ENCODE peak calls at places on chromosomes 5 and 9, in seven cellular contexts. One of them, this sample, is unnamed.

GRCh38 chr9:76980566-76980965 is 38.9 kb upstream of the FOXB2 start:
- DNase-seq in PC-3: no peak
- DNase-seq in MM.1S: no peak
- DNase-seq in left ventricle myocardium inferior: no peak
- DNase-seq in gastrocnemius medialis: no peak
- DNase-seq in AG04450: no peak
- DNase-seq in astrocyte of the spinal cord: no peak
- DNase-seq in this sample: no peak

GRCh38 chr5:150647275-150648251 is 7.1 kb downstream of the SYNPO start:
- DNase-seq in left ventricle myocardium inferior: peak; percentile 85
- DNase-seq in astrocyte of the spinal cord: no peak
- DNase-seq in AG04450: no peak
- DNase-seq in PC-3: no peak
- DNase-seq in gastrocnemius medialis: peak; percentile 94
- DNase-seq in MM.1S: no peak
- DNase-seq in this sample: peak; percentile 91

GRCh38 chr5:132253008-132253441 is 4.5 kb upstream of the PDLIM4 start:
- DNase-seq in PC-3: no peak
- DNase-seq in MM.1S: no peak
- DNase-seq in astrocyte of the spinal cord: no peak
- DNase-seq in left ventricle myocardium inferior: no peak
- DNase-seq in AG04450: no peak
- DNase-seq in gastrocnemius medialis: no peak
- DNase-seq in this sample: no peak

GRCh38 chr9:16794871-16795639 is 75.4 kb downstream of the BNC2 start:
- DNase-seq in MM.1S: no peak
- DNase-seq in AG04450: peak; percentile 20
- DNase-seq in PC-3: no peak
- DNase-seq in left ventricle myocardium inferior: peak; percentile 31
- DNase-seq in gastrocnemius medialis: peak; percentile 59
- DNase-seq in astrocyte of the spinal cord: peak; percentile 29
- DNase-seq in this sample: peak; percentile 69

GRCh38 chr5:151222769-151223446 is 984 bp downstream of the CCDC69 start:
- DNase-seq in gastrocnemius medialis: peak; percentile 62
- DNase-seq in astrocyte of the spinal cord: no peak
- DNase-seq in left ventricle myocardium inferior: peak; percentile 47
- DNase-seq in AG04450: no peak
- DNase-seq in PC-3: peak; percentile 25
- DNase-seq in MM.1S: peak; percentile 74
- DNase-seq in this sample: peak; percentile 74

GRCh38 chr5:141241496-141241895 is 3.7 kb upstream of the PCDHB15 start:
- DNase-seq in left ventricle myocardium inferior: no peak
- DNase-seq in AG04450: no peak
- DNase-seq in gastrocnemius medialis: no peak
- DNase-seq in astrocyte of the spinal cord: no peak
- DNase-seq in MM.1S: no peak
- DNase-seq in PC-3: no peak
- DNase-seq in this sample: no peak

GRCh38 chr5:176157656-176158055 is 80.6 kb upstream of the SIMC1 start:
- DNase-seq in PC-3: peak; percentile 78
- DNase-seq in astrocyte of the spinal cord: peak; percentile 72
- DNase-seq in AG04450: no peak
- DNase-seq in left ventricle myocardium inferior: no peak
- DNase-seq in gastrocnemius medialis: no peak
- DNase-seq in MM.1S: no peak
- DNase-seq in this sample: no peak

GRCh38 chr5:143586781-143587362 is 183.4 kb upstream of the NR3C1 start:
- DNase-seq in PC-3: no peak
- DNase-seq in left ventricle myocardium inferior: no peak
- DNase-seq in gastrocnemius medialis: no peak
- DNase-seq in AG04450: no peak
- DNase-seq in MM.1S: no peak
- DNase-seq in astrocyte of the spinal cord: no peak
- DNase-seq in this sample: no peak

GRCh38 chr5:1411099-1411498 is 34.1 kb downstream of the SLC6A3 start:
- DNase-seq in PC-3: no peak
- DNase-seq in left ventricle myocardium inferior: peak; percentile 12
- DNase-seq in astrocyte of the spinal cord: no peak
- DNase-seq in gastrocnemius medialis: no peak
- DNase-seq in MM.1S: no peak
- DNase-seq in AG04450: no peak
- DNase-seq in this sample: no peak

GRCh38 chr5:122089096-122089495 is 11.0 kb upstream of the LOX start:
- DNase-seq in MM.1S: no peak
- DNase-seq in AG04450: no peak
- DNase-seq in left ventricle myocardium inferior: no peak
- DNase-seq in PC-3: no peak
- DNase-seq in gastrocnemius medialis: no peak
- DNase-seq in astrocyte of the spinal cord: no peak
- DNase-seq in this sample: no peak

GRCh38 chr5:149936044-149936699 is 8.4 kb downstream of the PDE6A start:
- DNase-seq in left ventricle myocardium inferior: no peak
- DNase-seq in AG04450: no peak
- DNase-seq in MM.1S: no peak
- DNase-seq in PC-3: no peak
- DNase-seq in gastrocnemius medialis: no peak
- DNase-seq in astrocyte of the spinal cord: no peak
- DNase-seq in this sample: no peak

GRCh38 chr9:111957856-111958631 is 61.4 kb downstream of the UGCG start:
- DNase-seq in PC-3: peak; percentile 88
- DNase-seq in MM.1S: no peak
- DNase-seq in AG04450: peak; percentile 91
- DNase-seq in left ventricle myocardium inferior: no peak
- DNase-seq in gastrocnemius medialis: no peak
- DNase-seq in astrocyte of the spinal cord: peak; percentile 97
- DNase-seq in this sample: peak; percentile 31

GRCh38 chr9:104794070-104794469 is 30.1 kb downstream of the NIPSNAP3B start:
- DNase-seq in astrocyte of the spinal cord: no peak
- DNase-seq in MM.1S: no peak
- DNase-seq in PC-3: peak; percentile 44
- DNase-seq in gastrocnemius medialis: peak; percentile 49
- DNase-seq in AG04450: no peak
- DNase-seq in left ventricle myocardium inferior: no peak
- DNase-seq in this sample: no peak

GRCh38 chr5:7814816-7815215 is 36.1 kb downstream of the CFAP90 start:
- DNase-seq in PC-3: no peak
- DNase-seq in astrocyte of the spinal cord: no peak
- DNase-seq in left ventricle myocardium inferior: no peak
- DNase-seq in MM.1S: no peak
- DNase-seq in AG04450: no peak
- DNase-seq in gastrocnemius medialis: no peak
- DNase-seq in this sample: no peak

GRCh38 chr9:134923466-134923865 is 5.8 kb upstream of the FCN1 start:
- DNase-seq in left ventricle myocardium inferior: no peak
- DNase-seq in MM.1S: no peak
- DNase-seq in gastrocnemius medialis: no peak
- DNase-seq in AG04450: no peak
- DNase-seq in astrocyte of the spinal cord: no peak
- DNase-seq in PC-3: no peak
- DNase-seq in this sample: no peak

GRCh38 chr5:53035868-53036381 is 46.8 kb downstream of the ITGA2 start:
- DNase-seq in PC-3: peak; percentile 52
- DNase-seq in AG04450: no peak
- DNase-seq in left ventricle myocardium inferior: no peak
- DNase-seq in MM.1S: no peak
- DNase-seq in gastrocnemius medialis: no peak
- DNase-seq in astrocyte of the spinal cord: no peak
- DNase-seq in this sample: no peak

GRCh38 chr9:109627042-109627441 is 128.9 kb upstream of the PTPN3 start:
- DNase-seq in gastrocnemius medialis: no peak
- DNase-seq in astrocyte of the spinal cord: no peak
- DNase-seq in MM.1S: no peak
- DNase-seq in AG04450: no peak
- DNase-seq in left ventricle myocardium inferior: peak; percentile 23
- DNase-seq in PC-3: no peak
- DNase-seq in this sample: no peak

GRCh38 chr5:107217721-107218130 is 453.0 kb downstream of the EFNA5 start:
- DNase-seq in astrocyte of the spinal cord: no peak
- DNase-seq in AG04450: no peak
- DNase-seq in MM.1S: no peak
- DNase-seq in gastrocnemius medialis: peak; percentile 97
- DNase-seq in PC-3: peak; percentile 91
- DNase-seq in left ventricle myocardium inferior: peak; percentile 71
- DNase-seq in this sample: peak; percentile 76

GRCh38 chr5:124754206-124754927 is 7.9 kb upstream of the ZNF608 start:
- DNase-seq in gastrocnemius medialis: no peak
- DNase-seq in PC-3: no peak
- DNase-seq in MM.1S: peak; percentile 13
- DNase-seq in astrocyte of the spinal cord: no peak
- DNase-seq in AG04450: no peak
- DNase-seq in left ventricle myocardium inferior: no peak
- DNase-seq in this sample: no peak

GRCh38 chr5:106292654-106293053 is 1378.1 kb downstream of the EFNA5 start:
- DNase-seq in PC-3: peak; percentile 72
- DNase-seq in AG04450: peak; percentile 16
- DNase-seq in gastrocnemius medialis: no peak
- DNase-seq in left ventricle myocardium inferior: no peak
- DNase-seq in MM.1S: no peak
- DNase-seq in astrocyte of the spinal cord: peak; percentile 48
- DNase-seq in this sample: no peak

GRCh38 chr5:31827862-31828261 is 188.9 kb downstream of the PDZD2 start:
- DNase-seq in gastrocnemius medialis: no peak
- DNase-seq in astrocyte of the spinal cord: peak; percentile 72
- DNase-seq in left ventricle myocardium inferior: no peak
- DNase-seq in PC-3: peak; percentile 95
- DNase-seq in MM.1S: no peak
- DNase-seq in AG04450: peak; percentile 30
- DNase-seq in this sample: no peak

GRCh38 chr9:695252-695651 is 146.2 kb upstream of the DMRT1 start:
- DNase-seq in astrocyte of the spinal cord: no peak
- DNase-seq in left ventricle myocardium inferior: no peak
- DNase-seq in PC-3: no peak
- DNase-seq in gastrocnemius medialis: no peak
- DNase-seq in AG04450: no peak
- DNase-seq in MM.1S: no peak
- DNase-seq in this sample: no peak
- H3K4me3 ChIP-seq in astrocyte of the spinal cord: no peak overlapping the region
- H3K4me3 ChIP-seq in left ventricle myocardium inferior: peak overlapping the region; percentile 64
- H3K4me3 ChIP-seq in PC-3: no peak overlapping the region
- H3K4me3 ChIP-seq in gastrocnemius medialis: peak overlapping the region; percentile 56
- H3K4me3 ChIP-seq in AG04450: peak overlapping the region; percentile 35
- H3K4me3 ChIP-seq in MM.1S: no peak overlapping the region
- H3K4me3 ChIP-seq in this sample: peak overlapping the region; percentile 46

GRCh38 chr9:117448066-117448465 is 33.2 kb upstream of the ASTN2 start:
- DNase-seq in MM.1S: no peak
- DNase-seq in astrocyte of the spinal cord: no peak
- DNase-seq in PC-3: no peak
- DNase-seq in gastrocnemius medialis: no peak
- DNase-seq in left ventricle myocardium inferior: no peak
- DNase-seq in AG04450: no peak
- DNase-seq in this sample: no peak
- TF ChIP-seq CTCF in MM.1S: no peak
- TF ChIP-seq CTCF in astrocyte of the spinal cord: no peak
- TF ChIP-seq CTCF in PC-3: no peak
- TF ChIP-seq CTCF in gastrocnemius medialis: no peak
- TF ChIP-seq CTCF in left ventricle myocardium inferior: no peak
- TF ChIP-seq CTCF in AG04450: no peak
- TF ChIP-seq CTCF in this sample: no peak

GRCh38 chr5:5141625-5142527 is 1.7 kb downstream of the ADAMTS16 start:
- DNase-seq in left ventricle myocardium inferior: no peak
- DNase-seq in MM.1S: peak; percentile 61
- DNase-seq in PC-3: peak; percentile 75
- DNase-seq in astrocyte of the spinal cord: peak; percentile 73
- DNase-seq in gastrocnemius medialis: no peak
- DNase-seq in AG04450: peak; percentile 10
- DNase-seq in this sample: peak; percentile 40

GRCh38 chr5:5141011-5141599 is 975 bp downstream of the ADAMTS16 start:
- DNase-seq in left ventricle myocardium inferior: no peak
- DNase-seq in PC-3: peak; percentile 16
- DNase-seq in astrocyte of the spinal cord: no peak
- DNase-seq in gastrocnemius medialis: no peak
- DNase-seq in MM.1S: no peak
- DNase-seq in AG04450: no peak
- DNase-seq in this sample: no peak

GRCh38 chr5:5140051-5141010 is at the start of gene ADAMTS16:
- DNase-seq in MM.1S: no peak
- DNase-seq in AG04450: no peak
- DNase-seq in PC-3: no peak
- DNase-seq in gastrocnemius medialis: no peak
- DNase-seq in astrocyte of the spinal cord: no peak
- DNase-seq in left ventricle myocardium inferior: no peak
- DNase-seq in this sample: no peak

GRCh38 chr5:5135957-5136676 is 4.0 kb upstream of the ADAMTS16 start:
- DNase-seq in gastrocnemius medialis: no peak
- DNase-seq in PC-3: peak; percentile 91
- DNase-seq in left ventricle myocardium inferior: no peak
- DNase-seq in AG04450: no peak
- DNase-seq in MM.1S: no peak
- DNase-seq in astrocyte of the spinal cord: no peak
- DNase-seq in this sample: no peak

GRCh38 chr5:5139358-5140050 is 626 bp upstream of the ADAMTS16 start:
- DNase-seq in MM.1S: no peak
- DNase-seq in PC-3: no peak
- DNase-seq in left ventricle myocardium inferior: no peak
- DNase-seq in AG04450: no peak
- DNase-seq in astrocyte of the spinal cord: no peak
- DNase-seq in gastrocnemius medialis: no peak
- DNase-seq in this sample: no peak
- H3K4me3 ChIP-seq in MM.1S: no peak overlapping the region
- H3K4me3 ChIP-seq in PC-3: peak overlapping the region; percentile 62
- H3K4me3 ChIP-seq in left ventricle myocardium inferior: peak overlapping the region; percentile 56
- H3K4me3 ChIP-seq in AG04450: no peak overlapping the region
- H3K4me3 ChIP-seq in astrocyte of the spinal cord: peak overlapping the region; percentile 36
- H3K4me3 ChIP-seq in gastrocnemius medialis: peak overlapping the region; percentile 44
- H3K4me3 ChIP-seq in this sample: peak overlapping the region; percentile 28

GRCh38 chr9:38641985-38642864 is 21.8 kb upstream of the ANKRD18A start:
- DNase-seq in AG04450: peak; percentile 8
- DNase-seq in PC-3: peak; percentile 69
- DNase-seq in gastrocnemius medialis: no peak
- DNase-seq in MM.1S: peak; percentile 34
- DNase-seq in left ventricle myocardium inferior: no peak
- DNase-seq in astrocyte of the spinal cord: peak; percentile 72
- DNase-seq in this sample: no peak
- TF ChIP-seq CTCF in AG04450: peak; percentile 56
- TF ChIP-seq CTCF in PC-3: peak; percentile 59
- TF ChIP-seq CTCF in gastrocnemius medialis: no peak
- TF ChIP-seq CTCF in MM.1S: peak; percentile 43
- TF ChIP-seq CTCF in left ventricle myocardium inferior: peak; percentile 61
- TF ChIP-seq CTCF in astrocyte of the spinal cord: peak; percentile 64
- TF ChIP-seq CTCF in this sample: no peak

GRCh38 chr5:88484367-88484766 is 215.7 kb upstream of the TMEM161B start:
- DNase-seq in astrocyte of the spinal cord: no peak
- DNase-seq in left ventricle myocardium inferior: no peak
- DNase-seq in MM.1S: no peak
- DNase-seq in PC-3: no peak
- DNase-seq in AG04450: no peak
- DNase-seq in gastrocnemius medialis: no peak
- DNase-seq in this sample: no peak
- H3K4me3 ChIP-seq in astrocyte of the spinal cord: no peak overlapping the region
- H3K4me3 ChIP-seq in left ventricle myocardium inferior: no peak overlapping the region
- H3K4me3 ChIP-seq in MM.1S: no peak overlapping the region
- H3K4me3 ChIP-seq in PC-3: no peak overlapping the region
- H3K4me3 ChIP-seq in AG04450: no peak overlapping the region
- H3K4me3 ChIP-seq in gastrocnemius medialis: no peak overlapping the region
- H3K4me3 ChIP-seq in this sample: no peak overlapping the region

This sample was measured in tibial artery.